ENCODE peak calls at places on chromosomes 6 and 20, in seven cellular contexts. C is non-pigmented ciliary epithelial cell; E is fibroblast of lung; X is GM23248; A is left lobe of liver; I is CD8-positive, alpha-beta T cell; U is activated naive CD8-positive, alpha-beta T cell treated with anti-CD3 and anti-CD28 coated beads, Interleukin-2, amount 50 U/mL, for 24 hours. G is an unnamed sample.

GRCh38 chr6:9978480-9978879 is 436.4 kb downstream of the TFAP2A start:
- DNase-seq in C (no peak), E (no peak), X (no peak), A (no peak), I (no peak), U (no peak), G (no peak)

GRCh38 chr6:92647630-92648029 is 771.7 kb downstream of the EPHA7 start:
- DNase-seq in C (no peak), E (peak; percentile 40), X (no peak), A (no peak), I (no peak), U (no peak), G (no peak)

GRCh38 chr6:24927234-24927955 is 8.4 kb downstream of the RIPOR2 start:
- DNase-seq in C (no peak), E (no peak), X (no peak), A (no peak), I (no peak), U (no peak), G (no peak)

GRCh38 chr6:16286151-16286522 is 47.8 kb downstream of the GMPR start:
- DNase-seq in C (no peak), E (peak; percentile 31), X (peak; percentile 76), A (no peak), I (no peak), U (peak; percentile 40), G (no peak)

GRCh38 chr6:166567107-166567506 is 19.4 kb downstream of the RAMACL start:
- DNase-seq in C (peak; percentile 82), E (peak; percentile 99), X (peak; percentile 95), A (no peak), I (no peak), U (no peak), G (peak; percentile 81)

GRCh38 chr6:53703047-53703446 is 37.5 kb upstream of the KLHL31 start:
- DNase-seq in C (no peak), E (no peak), X (no peak), A (no peak), I (no peak), U (no peak), G (no peak)

GRCh38 chr20:38926934-38927616 is 858 bp downstream of the FAM83D start:
- DNase-seq in C (no peak), E (peak; percentile 18), X (peak; percentile 54), A (no peak), I (no peak), U (no peak), G (peak; percentile 5)

GRCh38 chr6:14499804-14500203 is 382.2 kb downstream of the CD83 start:
- DNase-seq in C (peak; percentile 70), E (peak; percentile 91), X (peak; percentile 90), A (no peak), I (no peak), U (no peak), G (peak; percentile 32)

GRCh38 chr20:62069741-62070216 is 4.1 kb upstream of the TAF4 start:
- DNase-seq in C (peak; percentile 13), E (peak; percentile 79), X (peak; percentile 87), A (no peak), I (no peak), U (no peak), G (no peak)

GRCh38 chr6:83151114-83151513 is 42.0 kb downstream of the PGM3 start:
- DNase-seq in C (no peak), E (no peak), X (no peak), A (no peak), I (no peak), U (no peak), G (no peak)

GRCh38 chr6:5422321-5422915 is 161.1 kb downstream of the FARS2 start:
- DNase-seq in C (peak; percentile 13), E (peak; percentile 33), X (peak; percentile 70), A (no peak), I (no peak), U (peak; percentile 9), G (peak; percentile 28)

GRCh38 chr20:37265152-37265551 is 3.5 kb upstream of the GHRH start:
- DNase-seq in C (no peak), E (no peak), X (no peak), A (no peak), I (no peak), U (no peak), G (no peak)

GRCh38 chr6:160921095-160921494 is 70.5 kb upstream of the MAP3K4 start:
- DNase-seq in C (no peak), E (no peak), X (no peak), A (no peak), I (no peak), U (no peak), G (no peak)

GRCh38 chr20:31496761-31497295 is 17.4 kb upstream of the HM13 start:
- DNase-seq in C (no peak), E (no peak), X (peak; percentile 80), A (no peak), I (no peak), U (no peak), G (no peak)

GRCh38 chr6:4606016-4606415 is 170.2 kb upstream of the CDYL start:
- DNase-seq in C (no peak), E (no peak), X (no peak), A (no peak), I (no peak), U (no peak), G (no peak)

GRCh38 chr20:62025394-62025793 is 40.3 kb downstream of the TAF4 start:
- DNase-seq in C (no peak), E (no peak), X (peak; percentile 43), A (no peak), I (no peak), U (no peak), G (no peak)

GRCh38 chr6:12263403-12263802 is 26.8 kb upstream of the EDN1 start:
- DNase-seq in C (no peak), E (no peak), X (no peak), A (no peak), I (no peak), U (no peak), G (no peak)

GRCh38 chr20:62715201-62715600 is 6.6 kb downstream of the NTSR1 start:
- DNase-seq in C (no peak), E (no peak), X (no peak), A (no peak), I (no peak), U (no peak), G (no peak)

GRCh38 chr6:149934249-149935156 is 7.3 kb upstream of the ULBP2 start:
- DNase-seq in C (peak; percentile 30), E (peak; percentile 58), X (peak; percentile 89), A (peak; percentile 56), I (peak; percentile 58), U (peak; percentile 67), G (peak; percentile 55)

GRCh38 chr20:43194187-43194586 is 4.5 kb upstream of the PTPRT start:
- DNase-seq in C (no peak), E (no peak), X (no peak), A (no peak), I (no peak), U (no peak), G (no peak)

GRCh38 chr20:44526129-44526528 is 4.3 kb upstream of the SERINC3 start:
- DNase-seq in C (no peak), E (peak; percentile 77), X (peak; percentile 62), A (no peak), I (no peak), U (no peak), G (peak; percentile 16)

GRCh38 chr6:105526198-105526872 is 123.5 kb upstream of the PREP start:
- DNase-seq in C (no peak), E (no peak), X (peak; percentile 26), A (no peak), I (no peak), U (no peak), G (no peak)

GRCh38 chr6:29414588-29414987 is at the start of gene OR12D1:
- DNase-seq in C (no peak), E (no peak), X (no peak), A (no peak), I (no peak), U (no peak), G (no peak)

GRCh38 chr6:22906091-22906549 is 336.8 kb downstream of the HDGFL1 start:
- DNase-seq in C (no peak), E (peak; percentile 51), X (peak; percentile 55), A (no peak), I (no peak), U (no peak), G (no peak)

GRCh38 chr6:40529040-40529439 is 58.1 kb downstream of the LRFN2 start:
- DNase-seq in C (no peak), E (no peak), X (no peak), A (no peak), I (no peak), U (no peak), G (no peak)

GRCh38 chr6:158808442-158808833 is 10.7 kb downstream of the EZR start:
- DNase-seq in C (no peak), E (no peak), X (no peak), A (no peak), I (no peak), U (no peak), G (no peak)

GRCh38 chr6:31287621-31288020 is 15.7 kb upstream of the HLA-C start:
- DNase-seq in C (no peak), E (no peak), X (no peak), A (no peak), I (no peak), U (no peak), G (no peak)

GRCh38 chr6:33886673-33887144 is 82.9 kb upstream of the MLN start:
- DNase-seq in C (no peak), E (peak; percentile 38), X (peak; percentile 91), A (no peak), I (no peak), U (no peak), G (no peak)

GRCh38 chr6:136607932-136608772 is 57.9 kb upstream of the MAP7 start:
- DNase-seq in C (no peak), E (peak; percentile 49), X (peak; percentile 59), A (peak; percentile 81), I (peak; percentile 63), U (peak; percentile 85), G (no peak)